ENCODE peak calls at places on chromosomes 12 and 14, in ten cellular contexts. D is left lung, X is cardiac muscle cell, V is Peyer's patch, O is upper lobe of left lung, W is A549, U is GM20000, S is thoracic aorta, Q is GM13977, Y is tibial artery. B is an unnamed sample.
A peak's percentile ranks its signal among the peaks of the same experiment; 100 is the strongest.

GRCh38 chr12:53414756-53415417 is 8.8 kb upstream of the AMHR2 start:
- DNase-seq in U (no peak), Y (no peak), W (no peak), O (no peak), S (no peak), D (no peak), V (no peak), X (peak; percentile 48), Q (no peak), B (no peak)

GRCh38 chr14:69101331-69101826 is 51.5 kb downstream of the DCAF5 start:
- DNase-seq in D (no peak), S (no peak), O (no peak), U (no peak), Y (no peak), V (no peak), X (peak; percentile 92), Q (no peak), W (peak; percentile 76), B (peak; percentile 87)

GRCh38 chr12:55767156-55767555 is 24.2 kb downstream of the GDF11 start:
- DNase-seq in W (no peak), U (no peak), S (no peak), V (no peak), Y (no peak), Q (no peak), O (no peak), D (no peak), X (no peak), B (no peak)

GRCh38 chr12:14418526-14418925 is 53.0 kb downstream of the ATF7IP start:
- DNase-seq in U (no peak), S (no peak), Y (no peak), O (no peak), W (no peak), D (no peak), X (peak; percentile 50), Q (no peak), V (no peak), B (no peak)

GRCh38 chr14:73143003-73143402 is 6.7 kb downstream of the PSEN1 start:
- DNase-seq in S (no peak), V (no peak), Y (no peak), O (no peak), D (no peak), X (no peak), Q (no peak), W (no peak), U (peak; percentile 6), B (no peak)

GRCh38 chr12:112586148-112586783 is 167.5 kb downstream of the PTPN11 start:
- DNase-seq in Y (no peak), V (no peak), O (no peak), X (no peak), Q (no peak), D (no peak), W (no peak), S (no peak), U (no peak), B (no peak)

GRCh38 chr14:31024577-31025334 is 693 bp upstream of the AP4S1 start:
- DNase-seq in X (no peak), U (no peak), Q (no peak), D (no peak), W (no peak), S (no peak), V (no peak), Y (no peak), O (no peak), B (no peak)

GRCh38 chr14:24595046-24595808 is 14.3 kb downstream of the GZMH start:
- DNase-seq in Y (no peak), V (no peak), U (no peak), W (peak; percentile 9), O (no peak), D (no peak), Q (no peak), S (no peak), X (no peak), B (peak; percentile 30)

GRCh38 chr12:54207539-54208267 is 18.9 kb upstream of the SMUG1 start:
- DNase-seq in V (peak; percentile 82), X (peak; percentile 57), U (peak; percentile 76), S (no peak), Q (peak; percentile 79), W (peak; percentile 80), Y (peak; percentile 78), O (no peak), D (peak; percentile 68), B (peak; percentile 80)

GRCh38 chr12:41681898-41682297 is 462.8 kb downstream of the GXYLT1 start:
- DNase-seq in V (no peak), X (no peak), S (no peak), D (no peak), O (no peak), U (no peak), W (no peak), Y (no peak), Q (no peak), B (no peak)

GRCh38 chr12:88325076-88325827 is 183.1 kb downstream of the TMTC3 start:
- DNase-seq in U (no peak), S (no peak), V (no peak), Y (no peak), X (peak; percentile 76), O (no peak), D (no peak), Q (no peak), W (peak; percentile 65), B (peak; percentile 77)

GRCh38 chr14:101072945-101073597 is 169.5 kb upstream of the RTL1 start:
- DNase-seq in Y (peak; percentile 20), O (peak; percentile 61), Q (peak; percentile 77), X (peak; percentile 91), U (peak; percentile 72), V (peak; percentile 78), W (peak; percentile 97), S (peak; percentile 25), D (peak; percentile 53), B (peak; percentile 98)

GRCh38 chr14:45838597-45838996 is 585.6 kb upstream of the MIS18BP1 start:
- DNase-seq in O (no peak), V (no peak), Q (peak; percentile 4), S (no peak), U (no peak), Y (no peak), W (no peak), D (no peak), X (no peak), B (peak; percentile 34)
- TF ChIP-seq CTCF in O (no peak), V (no peak), Q (peak; percentile 39), S (no peak), U (no peak), Y (no peak), W (no peak), D (no peak), X (no peak), B (no peak)

DNA sequence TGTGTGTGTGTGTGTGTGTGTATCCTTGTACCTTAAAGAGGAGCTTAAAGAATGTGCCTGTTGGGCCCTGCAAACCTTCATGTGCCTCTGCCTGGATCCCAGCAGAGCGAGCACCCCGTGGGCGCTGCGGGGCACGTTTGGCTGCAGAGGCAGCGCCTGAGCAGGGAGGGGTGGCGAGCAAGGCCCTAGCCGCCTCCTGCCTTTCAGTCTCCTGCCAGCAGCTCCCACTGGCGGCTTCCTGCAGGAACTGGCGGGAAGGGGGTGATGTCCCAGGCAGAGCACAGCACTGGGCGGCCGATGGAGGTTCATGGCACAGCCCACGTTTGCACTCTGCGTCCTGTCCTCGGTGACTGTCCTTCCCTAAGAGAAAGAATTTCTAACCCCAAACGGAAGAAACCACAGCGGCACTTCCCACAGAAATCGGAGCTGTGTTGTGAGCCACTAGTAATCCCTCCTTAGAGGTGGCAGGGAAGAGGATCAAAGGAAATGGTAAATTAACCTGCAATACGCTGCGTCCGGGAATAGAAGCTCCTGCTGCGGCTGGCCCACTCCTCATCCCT is 19.8 kb downstream of the ZBTB42 start:
- DNase-seq in V (peak; percentile 77), U (no peak), W (peak; percentile 82), D (peak; percentile 64), S (no peak), O (peak; percentile 82), X (peak; percentile 81), Q (no peak), Y (peak; percentile 25), B (peak; percentile 37)
- TF ChIP-seq CTCF in V (no peak), U (no peak), W (no peak), D (peak; percentile 30), S (peak; percentile 33), O (peak; percentile 40), X (peak; percentile 67), Q (no peak), Y (peak; percentile 43), B (peak; percentile 17)

GRCh38 chr12:80593766-80594165 is 113.7 kb upstream of the MYF6 start:
- DNase-seq in Q (no peak), U (no peak), W (no peak), V (no peak), D (no peak), O (no peak), Y (no peak), X (peak; percentile 38), S (no peak), B (no peak)

GRCh38 chr12:80596509-80596908 is 110.9 kb upstream of the MYF6 start:
- DNase-seq in O (no peak), U (no peak), W (no peak), V (no peak), Y (no peak), Q (no peak), X (no peak), S (no peak), D (no peak), B (no peak)

GRCh38 chr12:80602455-80602854 is 105.0 kb upstream of the MYF6 start:
- DNase-seq in X (no peak), U (no peak), D (no peak), W (no peak), S (no peak), Q (no peak), V (no peak), Y (no peak), O (no peak), B (no peak)

GRCh38 chr12:80598004-80598606 is 109.3 kb upstream of the MYF6 start:
- DNase-seq in W (peak; percentile 52), V (no peak), D (no peak), Y (no peak), X (peak; percentile 77), U (no peak), O (no peak), S (no peak), Q (no peak), B (peak; percentile 61)
- TF ChIP-seq CTCF in W (peak; percentile 60), V (no peak), D (no peak), Y (peak; percentile 21), X (peak; percentile 60), U (no peak), O (no peak), S (peak; percentile 17), Q (peak; percentile 20), B (peak; percentile 52)

GRCh38 chr12:49558526-49558925 is 9.4 kb downstream of the MCRS1 start:
- DNase-seq in S (no peak), X (no peak), W (no peak), U (no peak), V (no peak), Q (no peak), O (no peak), Y (no peak), D (no peak), B (no peak)

GRCh38 chr12:49557187-49557916 is 10.6 kb downstream of the MCRS1 start:
- DNase-seq in X (no peak), W (no peak), U (no peak), D (no peak), Y (no peak), Q (no peak), V (peak; percentile 45), O (no peak), S (no peak), B (no peak)

GRCh38 chr12:49559011-49559675 is 8.8 kb downstream of the MCRS1 start:
- DNase-seq in O (peak; percentile 49), S (no peak), U (no peak), D (no peak), W (no peak), Y (no peak), V (peak; percentile 44), X (no peak), Q (no peak), B (no peak)

GRCh38 chr12:49556391-49557186 is 11.4 kb downstream of the MCRS1 start:
- DNase-seq in O (no peak), X (no peak), D (no peak), S (no peak), Q (no peak), V (no peak), U (no peak), W (no peak), Y (no peak), B (no peak)

GRCh38 chr12:49557917-49558215 is 10.1 kb downstream of the MCRS1 start:
- DNase-seq in X (no peak), Y (no peak), S (no peak), W (peak; percentile 58), O (no peak), V (peak; percentile 41), U (no peak), D (no peak), Q (no peak), B (no peak)
- TF ChIP-seq CTCF in X (peak; percentile 15), Y (no peak), S (no peak), W (peak; percentile 46), O (no peak), V (no peak), U (no peak), D (no peak), Q (peak; percentile 9), B (peak; percentile 18)

B was measured in MCF 10A.